ENCODE peak calls at places on chromosomes 6 and 20, in six cellular contexts. R is effector CD4-positive, alpha-beta T cell; I is stromal cell of bone marrow; G is ovary; T is dermis blood vessel endothelial cell; O is GM10248. X is an unnamed sample.
A peak's percentile ranks its signal among the peaks of the same experiment; 100 is the strongest.

GRCh38 chr6:19153270-19153980 is 683.7 kb upstream of the ID4 start:
- DNase-seq in G (no peak), I (peak; percentile 60), O (no peak), T (no peak), R (no peak), X (no peak)

GRCh38 chr6:87297115-87297514 is 25.3 kb upstream of the SMIM8 start:
- DNase-seq in O (no peak), R (no peak), T (no peak), I (peak; percentile 6), G (no peak), X (no peak)

GRCh38 chr6:88730602-88731001 is 232.8 kb downstream of the RNGTT start:
- DNase-seq in G (no peak), R (no peak), T (peak; percentile 57), I (no peak), O (no peak), X (no peak)

GRCh38 chr20:38878798-38879197 is 47.4 kb upstream of the FAM83D start:
- DNase-seq in O (no peak), R (no peak), G (no peak), T (peak; percentile 36), I (no peak), X (no peak)

GRCh38 chr6:149924933-149925252 is 2.0 kb upstream of the RAET1G start:
- DNase-seq in G (no peak), R (no peak), O (no peak), T (no peak), I (no peak), X (no peak)

GRCh38 chr6:169785566-169785965 is 34.1 kb downstream of the ERMARD start:
- DNase-seq in G (no peak), T (no peak), O (no peak), I (no peak), R (no peak), X (no peak)

GRCh38 chr6:170441316-170441715 is 111.8 kb downstream of the PSMB1 start:
- DNase-seq in T (no peak), R (no peak), G (no peak), O (no peak), I (peak; percentile 78), X (no peak)

GRCh38 chr6:31901415-31901952 is 402 bp downstream of the ZBTB12 start:
- DNase-seq in O (peak; percentile 77), R (peak; percentile 56), I (peak; percentile 25), T (peak; percentile 60), G (no peak), X (peak; percentile 79)

GRCh38 chr6:4665489-4666417 is 110.5 kb upstream of the CDYL start:
- DNase-seq in T (no peak), O (no peak), G (no peak), I (peak; percentile 68), R (no peak), X (no peak)

GRCh38 chr20:38221041-38221589 is 39.4 kb downstream of the KIAA1755 start:
- DNase-seq in I (peak; percentile 22), O (peak; percentile 88), T (peak; percentile 83), R (peak; percentile 55), G (peak; percentile 69), X (peak; percentile 76)

GRCh38 chr20:35490736-35491181 is 35.4 kb downstream of the CEP250 start:
- DNase-seq in T (peak; percentile 45), R (peak; percentile 55), G (no peak), O (peak; percentile 83), I (no peak), X (peak; percentile 54)

GRCh38 chr6:46876126-46876525 is 45.6 kb downstream of the ADGRF5 start:
- DNase-seq in R (no peak), G (peak; percentile 17), I (no peak), T (peak; percentile 98), O (no peak), X (no peak)

GRCh38 chr6:56246941-56247653 is at the start of gene COL21A1:
- DNase-seq in R (no peak), I (no peak), G (peak; percentile 53), T (peak; percentile 33), O (no peak), X (peak; percentile 92)

GRCh38 chr6:97246842-97247241 is 36.2 kb downstream of the MMS22L start:
- DNase-seq in O (no peak), R (no peak), G (no peak), I (no peak), T (no peak), X (no peak)

X was measured in aorta.